ENCODE peak calls at places on chromosome 19, in four cellular contexts. One of them, this sample, is unnamed.

GRCh38 chr19:687569-688166 is 7.6 kb downstream of the PRSS57 start:
- DNase-seq in GM12878: no peak
- DNase-seq in SK-N-SH: no peak
- DNase-seq in HepG2: no peak
- DNase-seq in this sample: no peak

GRCh38 chr19:57406516-57407123 is 4.3 kb upstream of the ZNF17 start:
- DNase-seq in GM12878: peak
- DNase-seq in HepG2: peak
- DNase-seq in SK-N-SH: peak
- DNase-seq in this sample: peak

GRCh38 chr19:51777570-51778460 is 16.8 kb downstream of the FPR2 start:
- DNase-seq in HepG2: peak
- DNase-seq in SK-N-SH: peak
- DNase-seq in GM12878: no peak
- DNase-seq in this sample: peak

GRCh38 chr19:13343514-13343913 is 162.8 kb downstream of the CACNA1A start:
- DNase-seq in SK-N-SH: no peak
- DNase-seq in GM12878: no peak
- DNase-seq in HepG2: no peak
- DNase-seq in this sample: no peak

GRCh38 chr19:43779820-43780219 is 953 bp downstream of the KCNN4 start:
- DNase-seq in GM12878: no peak
- DNase-seq in HepG2: no peak
- DNase-seq in SK-N-SH: no peak
- DNase-seq in this sample: no peak

GRCh38 chr19:28710278-28710677 is 502.7 kb downstream of the UQCRFS1 start:
- DNase-seq in SK-N-SH: peak
- DNase-seq in GM12878: peak
- DNase-seq in HepG2: peak
- DNase-seq in this sample: peak

GRCh38 chr19:50478901-50479715 is 2.5 kb upstream of the GARIN5A start:
- DNase-seq in HepG2: peak
- DNase-seq in SK-N-SH: no peak
- DNase-seq in GM12878: no peak
- DNase-seq in this sample: peak

GRCh38 chr19:18879579-18880373 is 16.2 kb downstream of the CERS1 start:
- DNase-seq in GM12878: no peak
- DNase-seq in HepG2: no peak
- DNase-seq in SK-N-SH: peak
- DNase-seq in this sample: peak

GRCh38 chr19:53055117-53055516 is 10.6 kb downstream of the ERVV-2 start:
- DNase-seq in GM12878: no peak
- DNase-seq in HepG2: peak
- DNase-seq in SK-N-SH: no peak
- DNase-seq in this sample: no peak

GRCh38 chr19:38434549-38435051 is 1.1 kb downstream of the RYR1 start:
- DNase-seq in SK-N-SH: no peak
- DNase-seq in GM12878: no peak
- DNase-seq in HepG2: no peak
- DNase-seq in this sample: peak

GRCh38 chr19:44111910-44112463 is 1.2 kb upstream of the ZNF225 start:
- DNase-seq in GM12878: no peak
- DNase-seq in HepG2: no peak
- DNase-seq in SK-N-SH: peak
- DNase-seq in this sample: no peak

GRCh38 chr19:8397746-8398721 is 7.9 kb downstream of the RAB11B start:
- DNase-seq in GM12878: no peak
- DNase-seq in SK-N-SH: peak
- DNase-seq in HepG2: no peak
- DNase-seq in this sample: no peak

GRCh38 chr19:8145969-8146368 is 3.4 kb downstream of the FBN3 start:
- DNase-seq in HepG2: no peak
- DNase-seq in SK-N-SH: no peak
- DNase-seq in GM12878: no peak
- DNase-seq in this sample: peak

GRCh38 chr19:50202399-50202798 is 1.0 kb upstream of the MYH14 start:
- DNase-seq in HepG2: no peak
- DNase-seq in GM12878: no peak
- DNase-seq in SK-N-SH: no peak
- DNase-seq in this sample: no peak

GRCh38 chr19:33210266-33210940 is 15.2 kb downstream of the SLC7A10 start:
- DNase-seq in GM12878: no peak
- DNase-seq in SK-N-SH: peak
- DNase-seq in HepG2: no peak
- DNase-seq in this sample: no peak

GRCh38 chr19:16373539-16373938 is 48.9 kb downstream of the KLF2 start:
- DNase-seq in HepG2: peak
- DNase-seq in SK-N-SH: no peak
- DNase-seq in GM12878: no peak
- DNase-seq in this sample: peak

DNA sequence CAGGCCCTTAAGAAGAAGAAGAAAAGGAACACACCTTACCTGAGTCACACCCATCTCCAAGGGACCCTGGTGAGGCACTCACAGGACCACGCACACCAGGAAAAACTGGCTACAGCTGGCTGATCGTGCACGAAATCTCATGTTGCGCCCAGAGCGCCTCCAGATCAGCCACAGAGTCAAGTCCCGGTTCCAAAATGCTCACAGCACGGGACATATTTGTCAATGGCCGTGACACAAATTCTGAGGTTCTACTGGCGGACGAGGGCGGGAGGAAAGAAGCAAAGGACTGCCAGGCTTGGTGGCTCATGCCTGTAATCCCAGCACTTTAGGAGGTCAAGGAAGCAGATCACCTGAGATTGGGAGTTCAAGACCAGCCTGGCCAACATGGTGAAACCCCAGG is 21.5 kb downstream of the SH3GL1 start:
- DNase-seq in SK-N-SH: no peak
- DNase-seq in GM12878: no peak
- DNase-seq in HepG2: no peak
- DNase-seq in this sample: no peak
- TF ChIP-seq NFIC in SK-N-SH: no peak
- TF ChIP-seq NFIC in GM12878: no peak
- TF ChIP-seq NFIC in HepG2: no peak
- TF ChIP-seq NFIC in this sample: no peak

DNA sequence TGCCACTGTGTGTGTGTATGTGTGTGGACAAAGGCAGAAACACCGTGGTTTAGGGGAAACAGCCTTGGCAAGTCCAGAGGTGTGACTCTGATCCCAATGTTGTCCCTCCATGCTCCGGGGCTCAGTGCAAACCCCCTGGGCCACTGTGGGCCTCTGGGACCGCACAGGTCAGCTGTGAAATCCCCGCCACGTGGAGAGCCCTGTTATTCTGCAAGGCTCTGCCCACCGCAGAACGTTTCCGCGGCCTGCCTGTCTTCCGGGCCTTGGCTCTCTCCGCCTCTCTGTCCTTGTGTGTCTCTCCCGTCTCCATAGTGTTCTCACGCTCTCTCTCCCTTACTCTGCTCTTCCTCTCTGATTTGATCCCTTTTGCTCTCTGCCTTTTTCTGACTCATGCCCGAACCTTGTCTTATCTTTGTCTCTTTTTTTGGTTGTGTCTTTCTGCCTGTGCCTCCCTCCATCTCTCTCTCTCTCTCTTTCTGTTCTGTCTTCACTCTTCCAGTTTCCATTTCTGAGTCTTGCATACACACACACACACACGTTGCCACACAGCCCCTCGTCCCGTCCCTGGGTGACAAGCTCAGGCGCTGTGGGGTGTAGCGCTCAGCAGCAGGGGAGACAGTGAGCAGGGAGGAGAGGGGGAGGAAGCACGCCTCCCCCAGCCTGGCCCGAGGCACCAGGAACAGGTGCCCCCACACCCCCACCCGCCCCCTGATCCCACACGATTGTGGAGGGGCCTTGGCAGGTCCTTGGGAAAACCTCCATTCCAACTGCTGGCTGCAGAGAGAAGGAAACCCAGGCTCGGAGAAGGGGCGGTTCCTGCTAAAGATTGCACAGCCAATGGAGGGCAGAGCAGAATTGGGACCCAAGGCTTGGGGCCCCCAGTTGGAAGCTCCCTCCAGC is 3.0 kb downstream of the TTYH1 start:
- DNase-seq in SK-N-SH: no peak
- DNase-seq in HepG2: peak
- DNase-seq in GM12878: no peak
- DNase-seq in this sample: no peak
- TF ChIP-seq JUND in SK-N-SH: no peak
- TF ChIP-seq JUND in HepG2: no peak
- TF ChIP-seq JUND in GM12878: no peak
- TF ChIP-seq JUND in this sample: no peak

DNA sequence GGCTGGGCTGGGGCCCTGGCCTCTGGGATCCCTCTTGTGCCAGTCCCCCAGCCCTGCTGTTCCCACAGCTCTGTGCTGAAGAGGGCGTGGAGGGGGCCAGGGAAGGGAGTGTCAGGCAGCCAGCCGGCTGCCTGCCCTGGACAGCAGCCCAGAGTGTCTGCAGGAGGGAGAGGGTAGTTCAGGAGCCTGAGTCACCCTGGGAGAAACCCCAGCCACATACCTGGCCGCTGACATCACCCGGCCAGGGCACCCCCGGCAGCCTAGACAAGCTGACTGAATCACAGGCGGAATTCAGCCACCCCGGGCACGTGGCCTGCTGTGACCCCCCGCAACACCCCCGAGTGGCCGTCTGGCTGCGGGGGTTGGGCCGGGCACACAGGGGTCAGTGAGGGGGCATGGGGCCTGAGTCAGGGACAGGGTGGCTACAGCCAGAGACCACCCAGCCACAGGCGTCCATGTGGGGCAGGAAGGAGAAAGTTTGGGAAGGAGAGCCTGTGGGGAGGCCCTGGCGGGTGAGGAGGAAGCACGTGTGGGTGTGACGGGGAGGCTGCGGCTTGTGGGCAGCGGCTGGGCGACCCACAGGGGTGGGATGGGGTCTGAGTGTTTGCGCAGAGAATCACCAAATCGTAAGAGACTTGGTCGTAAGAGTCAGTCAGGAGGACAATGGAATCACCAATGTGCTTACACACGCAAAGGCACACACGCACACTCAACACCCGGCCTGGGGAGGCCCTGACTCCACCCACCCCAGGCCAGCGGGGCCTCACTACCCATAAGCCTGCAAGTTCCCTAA is 11.9 kb upstream of the FOSB start:
- DNase-seq in GM12878: no peak
- DNase-seq in SK-N-SH: peak
- DNase-seq in HepG2: peak
- DNase-seq in this sample: peak
- TF ChIP-seq CTCF in GM12878: no peak
- TF ChIP-seq CTCF in SK-N-SH: no peak
- TF ChIP-seq CTCF in HepG2: no peak
- TF ChIP-seq CTCF in this sample: no peak

DNA sequence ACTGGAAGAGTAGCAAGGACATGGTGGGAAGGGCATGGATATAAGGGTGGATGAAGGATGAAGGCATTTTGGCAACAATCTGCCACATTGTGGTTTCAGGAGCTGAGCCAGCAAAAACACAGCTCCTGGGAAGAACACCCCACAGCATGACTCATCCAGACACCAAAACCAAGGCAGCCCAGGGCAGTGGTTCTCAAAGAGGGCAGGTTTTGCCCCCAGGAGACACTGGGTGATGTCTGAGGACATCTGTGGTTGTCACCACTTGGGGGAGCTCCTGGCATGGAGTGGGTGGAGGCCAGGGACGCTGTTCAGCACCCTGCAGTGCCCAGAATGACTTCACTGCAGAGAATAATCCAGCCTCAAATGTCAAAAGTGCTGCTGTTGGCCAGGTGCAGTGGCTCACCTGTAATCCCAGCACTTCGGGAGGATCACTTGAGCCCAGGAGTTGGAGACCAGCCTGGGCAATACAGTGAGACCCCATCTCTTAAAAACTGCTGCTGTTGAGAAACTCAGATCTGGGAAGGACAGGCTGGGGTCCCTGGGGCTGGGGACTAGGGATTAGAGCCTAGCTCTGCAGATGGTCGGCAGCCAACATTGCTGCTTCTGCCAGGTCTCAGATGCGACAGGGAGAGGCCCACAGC is 16.1 kb downstream of the ZFR2 start:
- DNase-seq in HepG2: peak
- DNase-seq in GM12878: no peak
- DNase-seq in SK-N-SH: no peak
- DNase-seq in this sample: peak
- TF ChIP-seq NFIC in HepG2: no peak
- TF ChIP-seq NFIC in GM12878: no peak
- TF ChIP-seq NFIC in SK-N-SH: peak
- TF ChIP-seq NFIC in this sample: peak

GRCh38 chr19:3471954-3472655 is 8.2 kb downstream of the SMIM24 start:
- DNase-seq in SK-N-SH: peak
- DNase-seq in GM12878: no peak
- DNase-seq in HepG2: no peak
- DNase-seq in this sample: peak
- TF ChIP-seq JUND in SK-N-SH: no peak
- TF ChIP-seq JUND in GM12878: no peak
- TF ChIP-seq JUND in HepG2: no peak
- TF ChIP-seq JUND in this sample: no peak

GRCh38 chr19:4829001-4829712 is 2.4 kb downstream of the TICAM1 start:
- DNase-seq in SK-N-SH: no peak
- DNase-seq in GM12878: no peak
- DNase-seq in HepG2: peak
- DNase-seq in this sample: peak
- TF ChIP-seq CTCF in SK-N-SH: no peak
- TF ChIP-seq CTCF in GM12878: peak
- TF ChIP-seq CTCF in HepG2: peak
- TF ChIP-seq CTCF in this sample: no peak

GRCh38 chr19:11098327-11098726 is 9.1 kb downstream of the LDLR start:
- DNase-seq in SK-N-SH: no peak
- DNase-seq in HepG2: no peak
- DNase-seq in GM12878: no peak
- DNase-seq in this sample: no peak

GRCh38 chr19:11101057-11101456 is 11.8 kb downstream of the LDLR start:
- DNase-seq in HepG2: no peak
- DNase-seq in SK-N-SH: no peak
- DNase-seq in GM12878: no peak
- DNase-seq in this sample: no peak

GRCh38 chr19:11102944-11103343 is 13.7 kb downstream of the LDLR start:
- DNase-seq in SK-N-SH: no peak
- DNase-seq in HepG2: no peak
- DNase-seq in GM12878: no peak
- DNase-seq in this sample: no peak

GRCh38 chr19:11098861-11099260 is 9.6 kb downstream of the LDLR start:
- DNase-seq in HepG2: no peak
- DNase-seq in SK-N-SH: no peak
- DNase-seq in GM12878: no peak
- DNase-seq in this sample: no peak

DNA sequence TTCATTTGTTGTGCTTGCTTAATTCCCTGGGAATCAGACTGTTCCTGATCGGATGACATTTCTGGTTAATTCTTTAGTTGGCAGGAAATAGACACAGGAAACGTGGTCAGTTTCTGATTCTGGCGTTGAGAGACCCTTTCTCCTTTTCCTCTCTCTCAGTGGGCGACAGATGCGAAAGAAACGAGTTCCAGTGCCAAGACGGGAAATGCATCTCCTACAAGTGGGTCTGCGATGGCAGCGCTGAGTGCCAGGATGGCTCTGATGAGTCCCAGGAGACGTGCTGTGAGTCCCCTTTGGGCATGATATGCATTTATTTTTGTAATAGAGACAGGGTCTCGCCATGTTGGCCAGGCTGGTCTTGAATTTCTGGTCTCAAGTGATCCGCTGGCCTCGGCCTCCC is 10.8 kb downstream of the LDLR start:
- DNase-seq in HepG2: no peak
- DNase-seq in SK-N-SH: no peak
- DNase-seq in GM12878: no peak
- DNase-seq in this sample: no peak
- TF ChIP-seq NFIC in HepG2: no peak
- TF ChIP-seq NFIC in SK-N-SH: no peak
- TF ChIP-seq NFIC in GM12878: no peak
- TF ChIP-seq NFIC in this sample: no peak

This sample was measured in K562.